ENCODE peak calls at places on chromosomes 7 and 10, in nine cellular contexts. One of them, this sample, is unnamed.

GRCh38 chr10:68167790-68168189 is 58.5 kb downstream of the MYPN start:
- DNase-seq in NCI-H1694: no peak
- DNase-seq in SW480: no peak
- DNase-seq in T-helper 17 cell: no peak
- DNase-seq in amniotic stem cell: no peak
- DNase-seq in fibroblast of the conjunctiva: no peak
- DNase-seq in progenitor cell of endocrine pancreas: no peak
- DNase-seq in neuronal stem cell: no peak
- DNase-seq in Caki2: no peak
- DNase-seq in this sample: no peak

GRCh38 chr10:91296471-91296870 is 76.0 kb downstream of the PCGF5 start:
- DNase-seq in amniotic stem cell: no peak
- DNase-seq in Caki2: peak; percentile 38
- DNase-seq in T-helper 17 cell: no peak
- DNase-seq in SW480: peak; percentile 65
- DNase-seq in progenitor cell of endocrine pancreas: no peak
- DNase-seq in neuronal stem cell: no peak
- DNase-seq in fibroblast of the conjunctiva: no peak
- DNase-seq in NCI-H1694: no peak
- DNase-seq in this sample: no peak

GRCh38 chr10:114487815-114488536 is 83.7 kb upstream of the AFAP1L2 start:
- DNase-seq in neuronal stem cell: no peak
- DNase-seq in fibroblast of the conjunctiva: no peak
- DNase-seq in T-helper 17 cell: no peak
- DNase-seq in amniotic stem cell: no peak
- DNase-seq in SW480: peak; percentile 49
- DNase-seq in NCI-H1694: no peak
- DNase-seq in progenitor cell of endocrine pancreas: no peak
- DNase-seq in Caki2: peak; percentile 4
- DNase-seq in this sample: no peak

GRCh38 chr7:43891069-43891955 is 15.1 kb downstream of the URGCP start:
- DNase-seq in progenitor cell of endocrine pancreas: no peak
- DNase-seq in amniotic stem cell: no peak
- DNase-seq in SW480: no peak
- DNase-seq in neuronal stem cell: no peak
- DNase-seq in T-helper 17 cell: no peak
- DNase-seq in fibroblast of the conjunctiva: no peak
- DNase-seq in Caki2: no peak
- DNase-seq in NCI-H1694: no peak
- DNase-seq in this sample: no peak

GRCh38 chr10:133259603-133259992 is 17.1 kb downstream of the ADAM8 start:
- DNase-seq in T-helper 17 cell: no peak
- DNase-seq in progenitor cell of endocrine pancreas: no peak
- DNase-seq in SW480: no peak
- DNase-seq in NCI-H1694: no peak
- DNase-seq in neuronal stem cell: no peak
- DNase-seq in amniotic stem cell: no peak
- DNase-seq in fibroblast of the conjunctiva: no peak
- DNase-seq in Caki2: no peak
- DNase-seq in this sample: no peak

GRCh38 chr10:105189464-105189800 is 548.3 kb downstream of the SORCS3 start:
- DNase-seq in amniotic stem cell: no peak
- DNase-seq in Caki2: peak; percentile 56
- DNase-seq in NCI-H1694: no peak
- DNase-seq in fibroblast of the conjunctiva: no peak
- DNase-seq in progenitor cell of endocrine pancreas: no peak
- DNase-seq in T-helper 17 cell: no peak
- DNase-seq in SW480: no peak
- DNase-seq in neuronal stem cell: no peak
- DNase-seq in this sample: no peak

GRCh38 chr10:88879754-88880286 is at the start of gene STAMBPL1:
- DNase-seq in progenitor cell of endocrine pancreas: no peak
- DNase-seq in neuronal stem cell: no peak
- DNase-seq in Caki2: no peak
- DNase-seq in SW480: peak; percentile 32
- DNase-seq in NCI-H1694: peak; percentile 40
- DNase-seq in T-helper 17 cell: peak; percentile 66
- DNase-seq in amniotic stem cell: no peak
- DNase-seq in fibroblast of the conjunctiva: no peak
- DNase-seq in this sample: peak; percentile 85

GRCh38 chr7:88314092-88314491 is 7.4 kb upstream of the STEAP4 start:
- DNase-seq in amniotic stem cell: no peak
- DNase-seq in NCI-H1694: no peak
- DNase-seq in progenitor cell of endocrine pancreas: no peak
- DNase-seq in SW480: no peak
- DNase-seq in fibroblast of the conjunctiva: no peak
- DNase-seq in neuronal stem cell: no peak
- DNase-seq in T-helper 17 cell: no peak
- DNase-seq in Caki2: no peak
- DNase-seq in this sample: no peak

GRCh38 chr10:63268798-63269503 is 135.8 kb downstream of the NRBF2 start:
- DNase-seq in fibroblast of the conjunctiva: peak; percentile 93
- DNase-seq in T-helper 17 cell: peak; percentile 65
- DNase-seq in NCI-H1694: peak; percentile 90
- DNase-seq in SW480: peak; percentile 97
- DNase-seq in neuronal stem cell: peak; percentile 67
- DNase-seq in Caki2: peak; percentile 96
- DNase-seq in amniotic stem cell: peak; percentile 76
- DNase-seq in progenitor cell of endocrine pancreas: peak; percentile 27
- DNase-seq in this sample: peak; percentile 81

GRCh38 chr10:101143354-101143648 is 12.2 kb downstream of the TLX1 start:
- DNase-seq in NCI-H1694: no peak
- DNase-seq in T-helper 17 cell: no peak
- DNase-seq in fibroblast of the conjunctiva: no peak
- DNase-seq in Caki2: no peak
- DNase-seq in neuronal stem cell: no peak
- DNase-seq in progenitor cell of endocrine pancreas: no peak
- DNase-seq in amniotic stem cell: no peak
- DNase-seq in SW480: no peak
- DNase-seq in this sample: no peak

GRCh38 chr10:119620241-119620753 is 23.5 kb upstream of the TIAL1 start:
- DNase-seq in NCI-H1694: no peak
- DNase-seq in Caki2: peak; percentile 58
- DNase-seq in amniotic stem cell: no peak
- DNase-seq in fibroblast of the conjunctiva: no peak
- DNase-seq in T-helper 17 cell: no peak
- DNase-seq in progenitor cell of endocrine pancreas: no peak
- DNase-seq in SW480: peak; percentile 15
- DNase-seq in neuronal stem cell: no peak
- DNase-seq in this sample: peak; percentile 11

GRCh38 chr10:97647556-97647955 is 7.1 kb downstream of the PI4K2A start:
- DNase-seq in Caki2: no peak
- DNase-seq in T-helper 17 cell: no peak
- DNase-seq in progenitor cell of endocrine pancreas: no peak
- DNase-seq in SW480: peak; percentile 17
- DNase-seq in fibroblast of the conjunctiva: peak; percentile 21
- DNase-seq in NCI-H1694: no peak
- DNase-seq in neuronal stem cell: no peak
- DNase-seq in amniotic stem cell: no peak
- DNase-seq in this sample: no peak

GRCh38 chr10:114915294-114915693 is 22.7 kb upstream of the TRUB1 start:
- DNase-seq in fibroblast of the conjunctiva: no peak
- DNase-seq in neuronal stem cell: no peak
- DNase-seq in amniotic stem cell: no peak
- DNase-seq in Caki2: peak; percentile 87
- DNase-seq in progenitor cell of endocrine pancreas: no peak
- DNase-seq in T-helper 17 cell: no peak
- DNase-seq in SW480: peak; percentile 46
- DNase-seq in NCI-H1694: no peak
- DNase-seq in this sample: no peak

GRCh38 chr10:79286318-79286951 is 60.8 kb upstream of the PPIF start:
- DNase-seq in SW480: no peak
- DNase-seq in T-helper 17 cell: peak; percentile 57
- DNase-seq in NCI-H1694: peak; percentile 53
- DNase-seq in amniotic stem cell: no peak
- DNase-seq in fibroblast of the conjunctiva: no peak
- DNase-seq in progenitor cell of endocrine pancreas: no peak
- DNase-seq in Caki2: no peak
- DNase-seq in neuronal stem cell: no peak
- DNase-seq in this sample: peak; percentile 87

GRCh38 chr7:43169076-43169475 is 56.6 kb downstream of the HECW1 start:
- DNase-seq in Caki2: no peak
- DNase-seq in NCI-H1694: no peak
- DNase-seq in fibroblast of the conjunctiva: no peak
- DNase-seq in neuronal stem cell: no peak
- DNase-seq in SW480: no peak
- DNase-seq in progenitor cell of endocrine pancreas: no peak
- DNase-seq in T-helper 17 cell: no peak
- DNase-seq in amniotic stem cell: no peak
- DNase-seq in this sample: no peak

GRCh38 chr7:72408966-72409637 is 3.0 kb downstream of the CALN1 start:
- DNase-seq in Caki2: no peak
- DNase-seq in SW480: no peak
- DNase-seq in neuronal stem cell: no peak
- DNase-seq in T-helper 17 cell: no peak
- DNase-seq in amniotic stem cell: no peak
- DNase-seq in NCI-H1694: no peak
- DNase-seq in progenitor cell of endocrine pancreas: no peak
- DNase-seq in fibroblast of the conjunctiva: no peak
- DNase-seq in this sample: no peak

GRCh38 chr10:24467094-24467493 is 256.6 kb downstream of the ARHGAP21 start:
- DNase-seq in T-helper 17 cell: no peak
- DNase-seq in SW480: no peak
- DNase-seq in amniotic stem cell: no peak
- DNase-seq in NCI-H1694: no peak
- DNase-seq in neuronal stem cell: no peak
- DNase-seq in fibroblast of the conjunctiva: no peak
- DNase-seq in progenitor cell of endocrine pancreas: no peak
- DNase-seq in Caki2: peak; percentile 39
- DNase-seq in this sample: no peak

GRCh38 chr7:96016735-96017134 is 244.4 kb downstream of the DYNC1I1 start:
- DNase-seq in T-helper 17 cell: no peak
- DNase-seq in fibroblast of the conjunctiva: no peak
- DNase-seq in Caki2: no peak
- DNase-seq in NCI-H1694: no peak
- DNase-seq in progenitor cell of endocrine pancreas: no peak
- DNase-seq in SW480: no peak
- DNase-seq in neuronal stem cell: no peak
- DNase-seq in amniotic stem cell: no peak
- DNase-seq in this sample: no peak

GRCh38 chr10:121783782-121784372 is 144.0 kb downstream of the ATE1 start:
- DNase-seq in amniotic stem cell: no peak
- DNase-seq in Caki2: no peak
- DNase-seq in fibroblast of the conjunctiva: no peak
- DNase-seq in SW480: no peak
- DNase-seq in progenitor cell of endocrine pancreas: no peak
- DNase-seq in NCI-H1694: no peak
- DNase-seq in T-helper 17 cell: no peak
- DNase-seq in neuronal stem cell: no peak
- DNase-seq in this sample: no peak

GRCh38 chr10:17817316-17817715 is 8.2 kb downstream of the MRC1 start:
- DNase-seq in SW480: no peak
- DNase-seq in NCI-H1694: no peak
- DNase-seq in T-helper 17 cell: no peak
- DNase-seq in amniotic stem cell: no peak
- DNase-seq in neuronal stem cell: no peak
- DNase-seq in progenitor cell of endocrine pancreas: no peak
- DNase-seq in fibroblast of the conjunctiva: no peak
- DNase-seq in Caki2: no peak
- DNase-seq in this sample: no peak

GRCh38 chr7:90155206-90155605 is 937 bp downstream of the STEAP1 start:
- DNase-seq in T-helper 17 cell: no peak
- DNase-seq in Caki2: no peak
- DNase-seq in fibroblast of the conjunctiva: no peak
- DNase-seq in amniotic stem cell: no peak
- DNase-seq in neuronal stem cell: no peak
- DNase-seq in NCI-H1694: no peak
- DNase-seq in SW480: no peak
- DNase-seq in progenitor cell of endocrine pancreas: no peak
- DNase-seq in this sample: no peak

GRCh38 chr10:113052076-113052830 is 102.2 kb downstream of the TCF7L2 start:
- DNase-seq in T-helper 17 cell: no peak
- DNase-seq in amniotic stem cell: no peak
- DNase-seq in neuronal stem cell: no peak
- DNase-seq in progenitor cell of endocrine pancreas: no peak
- DNase-seq in SW480: no peak
- DNase-seq in NCI-H1694: peak; percentile 11
- DNase-seq in Caki2: no peak
- DNase-seq in fibroblast of the conjunctiva: no peak
- DNase-seq in this sample: no peak

GRCh38 chr10:43056568-43057011 is 20.3 kb upstream of the RET start:
- DNase-seq in amniotic stem cell: no peak
- DNase-seq in fibroblast of the conjunctiva: no peak
- DNase-seq in neuronal stem cell: no peak
- DNase-seq in T-helper 17 cell: no peak
- DNase-seq in NCI-H1694: no peak
- DNase-seq in Caki2: no peak
- DNase-seq in SW480: no peak
- DNase-seq in progenitor cell of endocrine pancreas: no peak
- DNase-seq in this sample: no peak

GRCh38 chr10:132788180-132788830 is 2.4 kb upstream of the NKX6-2 start:
- DNase-seq in fibroblast of the conjunctiva: no peak
- DNase-seq in SW480: peak; percentile 27
- DNase-seq in neuronal stem cell: no peak
- DNase-seq in Caki2: no peak
- DNase-seq in T-helper 17 cell: no peak
- DNase-seq in amniotic stem cell: no peak
- DNase-seq in NCI-H1694: no peak
- DNase-seq in progenitor cell of endocrine pancreas: no peak
- DNase-seq in this sample: peak; percentile 24

This sample was measured in activated CD4-positive, alpha-beta T cell treated with anti-CD3 and anti-CD28 coated beads for 48 hours.